ENCODE peak calls at places on chromosomes 12 and 14, in nine cellular contexts. U, X, T, F, L, G, D, R and O are unnamed samples.
A peak's percentile ranks its signal among the peaks of the same experiment; 100 is the strongest.

GRCh38 chr14:65361920-65362319 is 50.6 kb upstream of the FUT8 start:
- DNase-seq in U (peak; percentile 78), X (no peak), T (no peak), F (no peak), L (no peak), G (no peak), D (no peak), R (no peak), O (no peak)

GRCh38 chr12:84913151-84913550 is 552 bp upstream of the SLC6A15 start:
- DNase-seq in U (peak; percentile 1), X (peak; percentile 10), T (no peak), F (no peak), L (no peak), G (no peak), D (no peak), R (no peak), O (no peak)

GRCh38 chr14:77124345-77125274 is 17.0 kb downstream of the ZDHHC22 start:
- DNase-seq in U (peak; percentile 17), X (peak; percentile 48), T (peak; percentile 90), F (no peak), L (no peak), G (no peak), D (peak; percentile 43), R (peak; percentile 34), O (peak; percentile 76)

GRCh38 chr12:77940566-77940965 is 109.9 kb downstream of the NAV3 start:
- DNase-seq in U (peak; percentile 51), X (peak; percentile 41), T (no peak), F (no peak), L (no peak), G (no peak), D (no peak), R (no peak), O (no peak)

GRCh38 chr14:38951451-38951850 is 151.6 kb downstream of the SEC23A start:
- DNase-seq in U (peak; percentile 80), X (no peak), T (no peak), F (no peak), L (no peak), G (no peak), D (no peak), R (no peak), O (no peak)

GRCh38 chr12:103966736-103967135 is 1.1 kb downstream of the TDG start:
- DNase-seq in U (peak; percentile 49), X (no peak), T (no peak), F (no peak), L (no peak), G (no peak), D (no peak), R (no peak), O (no peak)

GRCh38 chr12:94151577-94151976 is 3.2 kb downstream of the PLXNC1 start:
- DNase-seq in U (no peak), X (no peak), T (no peak), F (no peak), L (no peak), G (peak; percentile 81), D (no peak), R (no peak), O (no peak)

GRCh38 chr12:62078020-62078419 is 182.2 kb upstream of the USP15 start:
- DNase-seq in U (no peak), X (no peak), T (no peak), F (no peak), L (no peak), G (no peak), D (no peak), R (no peak), O (no peak)

GRCh38 chr12:54038760-54039414 is 6.0 kb downstream of the HOXC5 start:
- DNase-seq in U (no peak), X (no peak), T (no peak), F (no peak), L (no peak), G (no peak), D (peak; percentile 70), R (no peak), O (no peak)

GRCh38 chr12:9731393-9731792 is 1.5 kb downstream of the CLECL1 start:
- DNase-seq in U (no peak), X (no peak), T (no peak), F (no peak), L (no peak), G (no peak), D (no peak), R (no peak), O (no peak)

GRCh38 chr14:53567236-53567785 is 389.3 kb downstream of the BMP4 start:
- DNase-seq in U (no peak), X (no peak), T (no peak), F (no peak), L (no peak), G (no peak), D (no peak), R (no peak), O (no peak)

GRCh38 chr12:2653461-2653965 is 141.3 kb upstream of the FKBP4 start:
- DNase-seq in U (no peak), X (no peak), T (no peak), F (no peak), L (no peak), G (no peak), D (no peak), R (no peak), O (no peak)

GRCh38 chr12:106245767-106246166 is 2.1 kb downstream of the CKAP4 start:
- DNase-seq in U (peak; percentile 78), X (peak; percentile 81), T (peak; percentile 83), F (no peak), L (no peak), G (no peak), D (no peak), R (no peak), O (no peak)

GRCh38 chr12:47828967-47829482 is 9.3 kb upstream of the HDAC7 start:
- DNase-seq in U (peak; percentile 57), X (peak; percentile 60), T (peak; percentile 89), F (no peak), L (no peak), G (no peak), D (peak; percentile 91), R (no peak), O (no peak)

GRCh38 chr14:103058209-103059055 is 1.1 kb upstream of the CDC42BPB start:
- DNase-seq in U (no peak), X (no peak), T (no peak), F (no peak), L (no peak), G (no peak), D (no peak), R (no peak), O (no peak)

GRCh38 chr12:120126635-120127005 is 10.1 kb upstream of the RAB35 start:
- DNase-seq in U (peak; percentile 78), X (no peak), T (no peak), F (no peak), L (no peak), G (no peak), D (no peak), R (no peak), O (no peak)

GRCh38 chr12:90959538-90960139 is 4.7 kb upstream of the CCER1 start:
- DNase-seq in U (peak; percentile 37), X (peak; percentile 65), T (no peak), F (no peak), L (no peak), G (peak; percentile 26), D (no peak), R (no peak), O (no peak)

GRCh38 chr12:122866379-122866778 is 29.5 kb downstream of the VPS37B start:
- DNase-seq in U (no peak), X (no peak), T (no peak), F (no peak), L (no peak), G (peak; percentile 74), D (no peak), R (no peak), O (no peak)

GRCh38 chr14:105838107-105838506 is 311.7 kb downstream of the TMEM121 start:
- DNase-seq in U (no peak), X (no peak), T (no peak), F (no peak), L (no peak), G (no peak), D (no peak), R (no peak), O (no peak)
- H3K9me3 ChIP-seq in U (no peaks in the 10 kb centered on the region), X (no peaks in the 10 kb centered on the region), T (no peaks in the 10 kb centered on the region), F (peaks cover 23% of the 10 kb centered on the region), L (no peaks in the 10 kb centered on the region), G (no peaks in the 10 kb centered on the region), D (no peaks in the 10 kb centered on the region), R (no peaks in the 10 kb centered on the region), O (no peaks in the 10 kb centered on the region)

GRCh38 chr14:106013879-106014376 is 487.5 kb downstream of the TMEM121 start:
- DNase-seq in U (no peak), X (no peak), T (no peak), F (no peak), L (no peak), G (no peak), D (no peak), R (no peak), O (no peak)
- H3K9me3 ChIP-seq in U (no peaks in the 10 kb centered on the region), X (no peaks in the 10 kb centered on the region), T (no peaks in the 10 kb centered on the region), F (no peaks in the 10 kb centered on the region), L (no peaks in the 10 kb centered on the region), G (no peaks in the 10 kb centered on the region), D (no peaks in the 10 kb centered on the region), R (no peaks in the 10 kb centered on the region), O (no peaks in the 10 kb centered on the region)

DNA sequence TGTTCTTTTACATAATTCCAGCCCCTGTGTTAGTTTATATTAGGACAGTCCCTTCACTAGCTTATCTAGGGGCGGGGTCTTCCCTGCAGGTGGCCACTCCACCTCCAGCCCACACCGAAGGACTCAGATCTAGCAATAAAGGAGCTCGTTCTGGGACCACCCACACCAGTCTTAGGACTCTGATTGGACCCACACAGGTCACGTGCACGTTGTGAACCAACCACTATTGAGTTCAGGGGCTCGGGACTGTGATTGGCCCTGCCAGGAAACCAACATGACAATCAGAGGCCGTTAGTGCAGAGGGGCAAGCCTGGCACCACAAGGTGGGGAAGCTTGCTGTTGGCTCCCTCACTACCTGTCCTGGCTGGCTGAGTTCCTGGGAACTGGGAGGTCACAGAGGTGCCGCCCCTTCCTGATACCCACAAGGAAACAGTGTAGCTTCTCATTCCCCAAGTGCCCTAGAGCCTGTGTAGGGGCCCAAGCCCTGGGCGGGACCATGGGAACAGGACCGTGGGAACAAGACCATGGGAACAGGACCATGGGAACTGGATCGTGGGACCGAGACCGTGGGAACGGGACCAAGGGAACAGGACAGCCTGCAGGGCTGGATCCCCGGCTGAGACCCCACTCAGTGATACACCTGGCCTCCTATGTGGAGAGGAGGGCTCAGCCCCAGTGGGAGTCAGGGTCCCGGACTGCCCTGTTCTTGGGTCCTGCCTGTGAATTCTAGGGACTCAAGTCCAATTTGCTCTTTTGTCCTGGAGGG is 297.8 kb downstream of the ADGRD1 start:
- DNase-seq in U (no peak), X (peak; percentile 47), T (no peak), F (no peak), L (no peak), G (no peak), D (no peak), R (no peak), O (no peak)
- H3K9me3 ChIP-seq in U (no peaks in the 10 kb centered on the region), X (peaks cover 5% of the 10 kb centered on the region), T (no peaks in the 10 kb centered on the region), F (peaks cover 4% of the 10 kb centered on the region), L (no peaks in the 10 kb centered on the region), G (no peaks in the 10 kb centered on the region), D (no peaks in the 10 kb centered on the region), R (no peaks in the 10 kb centered on the region), O (no peaks in the 10 kb centered on the region)

GRCh38 chr14:31746326-31746725 is 185.1 kb downstream of the NUBPL start:
- DNase-seq in U (no peak), X (peak; percentile 1), T (no peak), F (no peak), L (no peak), G (no peak), D (no peak), R (no peak), O (no peak)

GRCh38 chr14:31745741-31746140 is 184.5 kb downstream of the NUBPL start:
- DNase-seq in U (no peak), X (peak; percentile 10), T (no peak), F (no peak), L (no peak), G (peak; percentile 42), D (no peak), R (no peak), O (no peak)

GRCh38 chr14:31740688-31741087 is 179.5 kb downstream of the NUBPL start:
- DNase-seq in U (no peak), X (no peak), T (no peak), F (no peak), L (no peak), G (no peak), D (no peak), R (no peak), O (no peak)
- H3K9me3 ChIP-seq in U (no peaks in the 10 kb centered on the region), X (peaks cover 3% of the 10 kb centered on the region), T (no peaks in the 10 kb centered on the region), F (no peaks in the 10 kb centered on the region), L (no peaks in the 10 kb centered on the region), G (peaks cover 5% of the 10 kb centered on the region), D (no peaks in the 10 kb centered on the region), R (no peaks in the 10 kb centered on the region), O (no peaks in the 10 kb centered on the region)